ENCODE peak calls at places on chromosomes 5 and 9, in six cellular contexts. W, U, Z, R, C and L are unnamed samples.

GRCh38 chr9:137678202-137678601 is 59.4 kb downstream of the EHMT1 start:
- DNase-seq in W (no peak), U (no peak), Z (no peak), R (no peak), C (no peak), L (no peak)

GRCh38 chr5:78631931-78632330 is 16.6 kb downstream of the LHFPL2 start:
- DNase-seq in W (no peak), U (no peak), Z (no peak), R (no peak), C (no peak), L (no peak)

GRCh38 chr5:158731014-158731413 is 368.7 kb downstream of the EBF1 start:
- DNase-seq in W (no peak), U (no peak), Z (no peak), R (no peak), C (no peak), L (no peak)

GRCh38 chr9:94973491-94973941 is 247.0 kb downstream of the AOPEP start:
- DNase-seq in W (no peak), U (no peak), Z (no peak), R (no peak), C (no peak), L (no peak)

GRCh38 chr5:14242871-14243383 is 99.8 kb downstream of the TRIO start:
- DNase-seq in W (no peak), U (no peak), Z (no peak), R (no peak), C (no peak), L (no peak)

GRCh38 chr9:91761362-91761761 is 188.7 kb downstream of the ROR2 start:
- DNase-seq in W (no peak), U (no peak), Z (no peak), R (no peak), C (no peak), L (no peak)

GRCh38 chr9:111752455-111752854 is 42.3 kb downstream of the SHOC1 start:
- DNase-seq in W (no peak), U (no peak), Z (no peak), R (no peak), C (no peak), L (no peak)

GRCh38 chr5:76114192-76114795 is 31.1 kb downstream of the SV2C start:
- DNase-seq in W (no peak), U (no peak), Z (no peak), R (no peak), C (no peak), L (no peak)

GRCh38 chr5:77867194-77867691 is 91.1 kb upstream of the TBCA start:
- DNase-seq in W (no peak), U (no peak), Z (no peak), R (no peak), C (no peak), L (no peak)

GRCh38 chr5:148808864-148809642 is 17.4 kb upstream of the ADRB2 start:
- DNase-seq in W (peak), U (no peak), Z (no peak), R (peak), C (peak), L (no peak)

GRCh38 chr5:173420108-173420507 is 91.9 kb upstream of the STC2 start:
- DNase-seq in W (no peak), U (no peak), Z (no peak), R (no peak), C (no peak), L (no peak)

GRCh38 chr9:6902423-6902822 is 144.7 kb downstream of the KDM4C start:
- DNase-seq in W (no peak), U (no peak), Z (no peak), R (no peak), C (no peak), L (no peak)

GRCh38 chr9:19946446-19947109 is 157.7 kb upstream of the SLC24A2 start:
- DNase-seq in W (no peak), U (no peak), Z (no peak), R (no peak), C (no peak), L (no peak)

GRCh38 chr9:110752766-110753165 is 84.2 kb downstream of the MUSK start:
- DNase-seq in W (no peak), U (no peak), Z (no peak), R (no peak), C (no peak), L (no peak)

GRCh38 chr9:116987902-116988301 is 300.8 kb downstream of the TRIM32 start:
- DNase-seq in W (no peak), U (no peak), Z (no peak), R (no peak), C (no peak), L (no peak)

GRCh38 chr5:94266170-94266569 is 352.2 kb downstream of the KIAA0825 start:
- DNase-seq in W (no peak), U (no peak), Z (no peak), R (no peak), C (no peak), L (no peak)

GRCh38 chr5:139908749-139909148 is 113.1 kb downstream of the PSD2 start:
- DNase-seq in W (no peak), U (no peak), Z (no peak), R (no peak), C (no peak), L (no peak)

GRCh38 chr9:136354592-136355085 is 8.9 kb downstream of the DNLZ start:
- DNase-seq in W (no peak), U (no peak), Z (no peak), R (no peak), C (no peak), L (no peak)

GRCh38 chr5:174165406-174165805 is 119.9 kb downstream of the NSG2 start:
- DNase-seq in W (no peak), U (no peak), Z (no peak), R (no peak), C (no peak), L (no peak)

DNA sequence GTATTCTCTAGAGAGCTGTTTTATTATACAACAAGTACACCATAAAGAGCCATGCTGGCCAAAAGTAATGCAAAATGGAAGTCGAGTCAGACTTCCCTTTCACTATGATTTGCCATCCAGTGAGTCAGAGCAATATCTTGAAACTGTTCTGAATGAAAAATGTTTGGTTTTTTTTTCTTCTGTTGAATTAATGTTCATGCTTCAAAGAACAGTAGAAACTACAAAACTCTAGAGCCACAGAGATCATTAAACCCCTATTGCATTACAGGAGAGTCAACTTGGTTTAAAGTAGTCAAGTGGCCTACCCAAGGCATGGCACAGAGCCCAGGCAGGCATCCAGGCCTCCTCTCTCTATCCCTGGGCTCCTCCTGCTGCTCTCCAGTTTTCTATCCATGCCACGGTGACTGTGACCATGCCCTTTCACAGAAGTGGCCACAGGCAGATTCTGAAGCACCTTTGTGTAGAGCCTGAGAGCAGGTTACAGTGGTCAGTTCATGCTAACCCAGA is 358.9 kb downstream of the DEPDC1B start:
- DNase-seq in W (peak), U (no peak), Z (no peak), R (no peak), C (no peak), L (no peak)
- TF ChIP-seq TAF1 in W (no peak), U (no peak), Z (no peak), R (no peak), C (no peak), L (no peak)

GRCh38 chr9:77805810-77806209 is 157.7 kb upstream of the GNA14 start:
- DNase-seq in W (no peak), U (no peak), Z (no peak), R (no peak), C (no peak), L (no peak)

GRCh38 chr9:77807846-77808749 is 160.0 kb upstream of the GNA14 start:
- DNase-seq in W (no peak), U (no peak), Z (peak), R (no peak), C (no peak), L (no peak)

GRCh38 chr9:77806697-77807096 is 158.6 kb upstream of the GNA14 start:
- DNase-seq in W (no peak), U (no peak), Z (no peak), R (no peak), C (no peak), L (no peak)

GRCh38 chr9:77808750-77809079 is 160.6 kb upstream of the GNA14 start:
- DNase-seq in W (no peak), U (no peak), Z (peak), R (no peak), C (no peak), L (no peak)

DNA sequence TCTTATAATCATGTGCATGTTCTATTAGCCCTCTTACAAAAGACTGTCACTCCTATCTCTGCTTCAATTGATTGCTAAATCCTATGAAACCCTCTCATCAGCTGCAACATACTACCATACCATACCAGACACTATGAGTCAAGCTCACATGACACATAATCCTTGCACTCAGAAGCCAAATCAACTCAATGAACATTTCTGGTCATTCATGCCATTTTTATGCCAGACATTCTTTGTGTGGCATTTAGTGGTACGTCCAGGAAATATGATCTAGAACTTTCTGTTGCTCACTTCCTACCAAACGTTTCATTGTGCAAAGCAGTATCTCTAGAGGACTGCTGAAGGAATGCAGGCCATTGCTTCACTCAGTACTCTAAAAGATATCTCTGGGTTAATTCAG is 159.2 kb upstream of the GNA14 start:
- DNase-seq in W (no peak), U (no peak), Z (peak), R (no peak), C (no peak), L (no peak)
- TF ChIP-seq POLR2AphosphoS5 in W (no peak), U (no peak), Z (no peak), R (no peak), C (no peak), L (no peak)

GRCh38 chr9:134435527-134436355 is 109.5 kb downstream of the RXRA start:
- DNase-seq in W (no peak), U (no peak), Z (no peak), R (no peak), C (no peak), L (no peak)

GRCh38 chr9:134433101-134433500 is 106.8 kb downstream of the RXRA start:
- DNase-seq in W (no peak), U (no peak), Z (no peak), R (no peak), C (no peak), L (no peak)

GRCh38 chr9:134436356-134436717 is 110.1 kb downstream of the RXRA start:
- DNase-seq in W (no peak), U (no peak), Z (no peak), R (no peak), C (no peak), L (no peak)

GRCh38 chr9:134433909-134434895 is 107.9 kb downstream of the RXRA start:
- DNase-seq in W (no peak), U (no peak), Z (no peak), R (no peak), C (no peak), L (no peak)

GRCh38 chr9:134434896-134435506 is 108.7 kb downstream of the RXRA start:
- DNase-seq in W (no peak), U (no peak), Z (peak), R (no peak), C (no peak), L (no peak)
- TF ChIP-seq POLR2A in W (no peak), U (no peak), Z (no peak), R (no peak), C (no peak), L (no peak)

GRCh38 chr5:122940890-122941289 is 95.5 kb downstream of the SNX24 start:
- DNase-seq in W (no peak), U (no peak), Z (no peak), R (no peak), C (no peak), L (no peak)

GRCh38 chr5:122937914-122938313 is 92.5 kb downstream of the SNX24 start:
- DNase-seq in W (no peak), U (no peak), Z (no peak), R (no peak), C (no peak), L (no peak)

GRCh38 chr5:122943050-122943698 is 93.4 kb downstream of the PPIC start:
- DNase-seq in W (no peak), U (no peak), Z (no peak), R (no peak), C (no peak), L (no peak)

GRCh38 chr5:122941737-122942136 is 94.8 kb downstream of the PPIC start:
- DNase-seq in W (no peak), U (no peak), Z (no peak), R (no peak), C (no peak), L (no peak)

GRCh38 chr5:122942164-122942914 is 94.2 kb downstream of the PPIC start:
- DNase-seq in W (no peak), U (no peak), Z (no peak), R (no peak), C (peak), L (no peak)
- TF ChIP-seq TAF1 in W (no peak), U (no peak), Z (no peak), R (no peak), C (no peak), L (no peak)

GRCh38 chr5:167839065-167839464 is 452.4 kb upstream of the WWC1 start:
- DNase-seq in W (no peak), U (no peak), Z (no peak), R (no peak), C (no peak), L (no peak)

GRCh38 chr5:167837127-167837526 is 454.3 kb upstream of the WWC1 start:
- DNase-seq in W (no peak), U (no peak), Z (no peak), R (no peak), C (no peak), L (no peak)

GRCh38 chr5:167845952-167846351 is 445.5 kb upstream of the WWC1 start:
- DNase-seq in W (no peak), U (no peak), Z (no peak), R (no peak), C (no peak), L (no peak)

GRCh38 chr5:167844173-167844572 is 447.3 kb upstream of the WWC1 start:
- DNase-seq in W (no peak), U (no peak), Z (no peak), R (no peak), C (no peak), L (no peak)

GRCh38 chr5:167840736-167841135 is 450.7 kb upstream of the WWC1 start:
- DNase-seq in W (no peak), U (no peak), Z (no peak), R (no peak), C (no peak), L (no peak)
- TF ChIP-seq POLR2AphosphoS5 in W (no peak), U (no peak), Z (no peak), R (no peak), C (no peak), L (no peak)

GRCh38 chr5:138467711-138468132 is 2.4 kb downstream of the EGR1 start:
- DNase-seq in W (no peak), U (no peak), Z (no peak), R (no peak), C (no peak), L (no peak)

GRCh38 chr5:138466900-138467710 is 1.8 kb downstream of the EGR1 start:
- DNase-seq in W (no peak), U (no peak), Z (no peak), R (no peak), C (no peak), L (no peak)

GRCh38 chr5:138469540-138470321 is 4.5 kb downstream of the EGR1 start:
- DNase-seq in W (no peak), U (no peak), Z (no peak), R (no peak), C (no peak), L (no peak)

GRCh38 chr5:138468966-138469539 is 3.8 kb downstream of the EGR1 start:
- DNase-seq in W (no peak), U (no peak), Z (no peak), R (no peak), C (no peak), L (no peak)

DNA sequence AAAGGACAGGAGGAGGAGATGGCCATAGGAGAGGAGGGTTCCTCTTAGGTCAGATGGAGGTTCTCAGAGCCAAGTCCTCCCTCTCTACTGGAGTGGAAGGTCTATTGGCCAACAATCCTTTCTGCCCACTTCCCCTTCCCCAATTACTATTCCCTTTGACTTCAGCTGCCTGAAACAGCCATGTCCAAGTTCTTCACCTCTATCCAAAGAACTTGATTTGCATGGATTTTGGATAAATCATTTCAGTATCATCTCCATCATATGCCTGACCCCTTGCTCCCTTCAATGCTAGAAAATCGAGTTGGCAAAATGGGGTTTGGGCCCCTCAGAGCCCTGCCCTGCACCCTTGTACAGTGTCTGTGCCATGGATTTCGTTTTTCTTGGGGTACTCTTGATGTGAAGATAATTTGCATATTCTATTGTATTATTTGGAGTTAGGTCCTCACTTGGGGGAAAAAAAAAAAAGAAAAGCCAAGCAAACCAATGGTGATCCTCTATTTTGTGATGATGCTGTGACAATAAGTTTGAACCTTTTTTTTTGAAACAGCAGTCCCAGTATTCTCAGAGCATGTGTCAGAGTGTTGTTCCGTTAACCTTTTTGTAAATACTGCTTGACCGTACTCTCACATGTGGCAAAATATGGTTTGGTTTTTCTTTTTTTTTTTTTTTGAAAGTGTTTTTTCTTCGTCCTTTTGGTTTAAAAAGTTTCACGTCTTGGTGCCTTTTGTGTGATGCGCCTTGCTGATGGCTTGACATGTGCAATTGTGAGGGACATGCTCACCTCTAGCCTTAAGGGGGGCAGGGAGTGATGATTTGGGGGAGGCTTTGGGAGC is 3.1 kb downstream of the EGR1 start:
- DNase-seq in W (no peak), U (no peak), Z (no peak), R (no peak), C (no peak), L (no peak)
- TF ChIP-seq POLR2A in W (no peak), U (no peak), Z (peak), R (peak), C (peak), L (peak)